ENCODE peak calls at places on chromosome 2, in four cellular contexts. One of them, this sample, is unnamed.

GRCh38 chr2:403682-404081 is 115.8 kb upstream of the ALKAL2 start:
- DNase-seq in Peyer's patch: no peak
- DNase-seq in heart left ventricle: no peak
- DNase-seq in sigmoid colon: no peak
- DNase-seq in this sample: no peak

GRCh38 chr2:219616550-219616949 is 10.9 kb upstream of the SLC4A3 start:
- DNase-seq in heart left ventricle: peak; percentile 70
- DNase-seq in Peyer's patch: no peak
- DNase-seq in sigmoid colon: no peak
- DNase-seq in this sample: no peak

GRCh38 chr2:201734111-201734510 is 35.7 kb upstream of the MPP4 start:
- DNase-seq in sigmoid colon: no peak
- DNase-seq in heart left ventricle: no peak
- DNase-seq in Peyer's patch: no peak
- DNase-seq in this sample: no peak

GRCh38 chr2:37737507-37737906 is 66.1 kb upstream of the CDC42EP3 start:
- DNase-seq in Peyer's patch: no peak
- DNase-seq in sigmoid colon: no peak
- DNase-seq in heart left ventricle: no peak
- DNase-seq in this sample: no peak

GRCh38 chr2:26961603-26962184 is 8.7 kb upstream of the MAPRE3 start:
- DNase-seq in Peyer's patch: peak; percentile 87
- DNase-seq in heart left ventricle: peak; percentile 70
- DNase-seq in sigmoid colon: peak; percentile 88
- DNase-seq in this sample: peak; percentile 64

GRCh38 chr2:169822785-169823392 is 1.8 kb downstream of the METTL5 start:
- DNase-seq in heart left ventricle: no peak
- DNase-seq in sigmoid colon: no peak
- DNase-seq in Peyer's patch: no peak
- DNase-seq in this sample: no peak

GRCh38 chr2:85797959-85798358 is 44.2 kb downstream of the ATOH8 start:
- DNase-seq in Peyer's patch: no peak
- DNase-seq in sigmoid colon: peak; percentile 66
- DNase-seq in heart left ventricle: peak; percentile 46
- DNase-seq in this sample: no peak

GRCh38 chr2:172283476-172283875 is 143.9 kb upstream of the ITGA6 start:
- DNase-seq in Peyer's patch: no peak
- DNase-seq in heart left ventricle: no peak
- DNase-seq in sigmoid colon: no peak
- DNase-seq in this sample: no peak

GRCh38 chr2:54955358-54955673 is 94.9 kb downstream of the RTN4 start:
- DNase-seq in sigmoid colon: no peak
- DNase-seq in heart left ventricle: no peak
- DNase-seq in Peyer's patch: no peak
- DNase-seq in this sample: no peak

GRCh38 chr2:241649414-241649813 is 11.9 kb downstream of the ATG4B start:
- DNase-seq in Peyer's patch: no peak
- DNase-seq in sigmoid colon: no peak
- DNase-seq in heart left ventricle: no peak
- DNase-seq in this sample: no peak

GRCh38 chr2:17317439-17317976 is 200.7 kb downstream of the RAD51AP2 start:
- DNase-seq in sigmoid colon: no peak
- DNase-seq in Peyer's patch: no peak
- DNase-seq in heart left ventricle: no peak
- DNase-seq in this sample: no peak

GRCh38 chr2:127653421-127654083 is 7.6 kb downstream of the GPR17 start:
- DNase-seq in Peyer's patch: peak; percentile 43
- DNase-seq in sigmoid colon: peak; percentile 73
- DNase-seq in heart left ventricle: no peak
- DNase-seq in this sample: no peak

GRCh38 chr2:36489296-36489695 is 108.7 kb downstream of the FEZ2 start:
- DNase-seq in Peyer's patch: no peak
- DNase-seq in sigmoid colon: no peak
- DNase-seq in heart left ventricle: no peak
- DNase-seq in this sample: no peak

GRCh38 chr2:96084006-96084857 is 32.1 kb downstream of the ADRA2B start:
- DNase-seq in sigmoid colon: no peak
- DNase-seq in heart left ventricle: no peak
- DNase-seq in Peyer's patch: peak; percentile 32
- DNase-seq in this sample: no peak

GRCh38 chr2:83894976-83895375 is 564.1 kb downstream of the SUCLG1 start:
- DNase-seq in Peyer's patch: no peak
- DNase-seq in sigmoid colon: no peak
- DNase-seq in heart left ventricle: no peak
- DNase-seq in this sample: no peak

GRCh38 chr2:236012155-236012554 is 156.0 kb downstream of the GBX2 start:
- DNase-seq in Peyer's patch: no peak
- DNase-seq in sigmoid colon: no peak
- DNase-seq in heart left ventricle: no peak
- DNase-seq in this sample: no peak

GRCh38 chr2:214699236-214699635 is 110.2 kb downstream of the BARD1 start:
- DNase-seq in sigmoid colon: no peak
- DNase-seq in heart left ventricle: no peak
- DNase-seq in Peyer's patch: no peak
- DNase-seq in this sample: no peak

GRCh38 chr2:152386266-152386665 is 51.3 kb downstream of the FMNL2 start:
- DNase-seq in heart left ventricle: no peak
- DNase-seq in Peyer's patch: no peak
- DNase-seq in sigmoid colon: no peak
- DNase-seq in this sample: no peak

GRCh38 chr2:179274749-179275148 is 10.1 kb upstream of the SESTD1 start:
- DNase-seq in heart left ventricle: no peak
- DNase-seq in sigmoid colon: no peak
- DNase-seq in Peyer's patch: no peak
- DNase-seq in this sample: no peak

GRCh38 chr2:65355190-65355831 is 77.1 kb downstream of the SPRED2 start:
- DNase-seq in sigmoid colon: no peak
- DNase-seq in Peyer's patch: no peak
- DNase-seq in heart left ventricle: no peak
- DNase-seq in this sample: no peak

GRCh38 chr2:62306751-62307468 is 111.0 kb downstream of the B3GNT2 start:
- DNase-seq in Peyer's patch: no peak
- DNase-seq in heart left ventricle: no peak
- DNase-seq in sigmoid colon: no peak
- DNase-seq in this sample: no peak

GRCh38 chr2:234983011-234983726 is 31.4 kb downstream of the SH3BP4 start:
- DNase-seq in heart left ventricle: no peak
- DNase-seq in sigmoid colon: no peak
- DNase-seq in Peyer's patch: peak; percentile 65
- DNase-seq in this sample: no peak

GRCh38 chr2:230636684-230637271 is 75.9 kb upstream of the CAB39 start:
- DNase-seq in heart left ventricle: no peak
- DNase-seq in Peyer's patch: no peak
- DNase-seq in sigmoid colon: no peak
- DNase-seq in this sample: no peak

GRCh38 chr2:65553504-65554074 is 121.2 kb upstream of the SPRED2 start:
- DNase-seq in Peyer's patch: no peak
- DNase-seq in sigmoid colon: no peak
- DNase-seq in heart left ventricle: no peak
- DNase-seq in this sample: no peak

DNA sequence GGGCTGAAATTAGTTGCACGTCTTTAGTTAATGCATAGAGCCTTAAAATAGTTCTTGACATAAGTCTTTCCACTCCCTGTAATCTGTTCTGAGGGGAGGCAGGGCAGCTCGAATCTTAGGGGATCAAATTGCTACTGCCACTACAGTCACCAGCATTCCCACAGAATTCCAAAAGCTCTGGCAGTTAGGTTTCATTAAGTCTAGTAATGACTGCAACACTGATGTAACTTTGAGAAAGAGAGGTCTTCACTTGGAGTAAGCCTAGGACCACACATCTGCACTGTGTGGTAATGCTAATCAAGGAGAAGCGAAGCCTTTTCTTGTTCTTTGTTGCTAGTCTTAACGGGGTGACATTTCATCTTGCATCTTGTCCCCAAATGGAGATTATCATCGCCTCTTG is 19.3 kb upstream of the NCK2 start:
- DNase-seq in Peyer's patch: no peak
- DNase-seq in sigmoid colon: no peak
- DNase-seq in heart left ventricle: no peak
- DNase-seq in this sample: no peak
- TF ChIP-seq POLR2A in Peyer's patch: no peak
- TF ChIP-seq POLR2A in sigmoid colon: no peak
- TF ChIP-seq POLR2A in heart left ventricle: no peak
- TF ChIP-seq POLR2A in this sample: no peak

GRCh38 chr2:98300475-98300874 is 45.8 kb upstream of the CNGA3 start:
- DNase-seq in heart left ventricle: no peak
- DNase-seq in sigmoid colon: no peak
- DNase-seq in Peyer's patch: no peak
- DNase-seq in this sample: no peak
- TF ChIP-seq POLR2A in heart left ventricle: no peak
- TF ChIP-seq POLR2A in sigmoid colon: no peak
- TF ChIP-seq POLR2A in Peyer's patch: no peak
- TF ChIP-seq POLR2A in this sample: no peak

GRCh38 chr2:43219383-43220228 is 6.8 kb downstream of the ZFP36L2 start:
- DNase-seq in sigmoid colon: peak; percentile 95
- DNase-seq in heart left ventricle: peak; percentile 91
- DNase-seq in Peyer's patch: peak; percentile 96
- DNase-seq in this sample: peak; percentile 93
- TF ChIP-seq POLR2A in sigmoid colon: peak; percentile 68
- TF ChIP-seq POLR2A in heart left ventricle: peak; percentile 43
- TF ChIP-seq POLR2A in Peyer's patch: peak; percentile 73
- TF ChIP-seq POLR2A in this sample: peak; percentile 48

GRCh38 chr2:200023570-200023969 is 68.2 kb downstream of the MAIP1 start:
- DNase-seq in sigmoid colon: no peak
- DNase-seq in heart left ventricle: no peak
- DNase-seq in Peyer's patch: no peak
- DNase-seq in this sample: no peak
- TF ChIP-seq POLR2A in sigmoid colon: no peak
- TF ChIP-seq POLR2A in heart left ventricle: no peak
- TF ChIP-seq POLR2A in Peyer's patch: no peak
- TF ChIP-seq POLR2A in this sample: no peak

GRCh38 chr2:58046585-58047372 is at the start of gene VRK2:
- DNase-seq in heart left ventricle: peak; percentile 86
- DNase-seq in Peyer's patch: peak; percentile 90
- DNase-seq in sigmoid colon: peak; percentile 93
- DNase-seq in this sample: no peak
- TF ChIP-seq POLR2A in heart left ventricle: peak; percentile 76
- TF ChIP-seq POLR2A in Peyer's patch: peak; percentile 71
- TF ChIP-seq POLR2A in sigmoid colon: peak; percentile 42
- TF ChIP-seq POLR2A in this sample: no peak

DNA sequence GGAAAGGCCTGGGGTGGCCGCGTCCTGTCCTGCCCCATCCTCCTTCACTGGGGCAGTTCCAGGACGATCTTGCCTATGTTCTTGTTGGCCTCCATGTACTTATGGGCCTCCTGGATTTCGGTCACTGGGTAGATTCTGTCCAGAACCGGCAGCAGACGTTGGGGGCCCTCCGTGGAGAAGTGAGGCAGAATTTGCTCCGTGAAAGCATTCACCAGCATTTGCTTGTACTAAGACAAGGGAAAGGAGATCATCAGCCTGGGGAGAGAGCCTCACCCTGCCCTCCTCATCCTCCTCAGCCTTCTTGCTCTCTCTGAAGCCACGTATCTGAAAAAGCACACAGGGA is 1.4 kb upstream of the SF3B6 start:
- DNase-seq in heart left ventricle: no peak
- DNase-seq in Peyer's patch: no peak
- DNase-seq in sigmoid colon: no peak
- DNase-seq in this sample: no peak
- TF ChIP-seq POLR2A in heart left ventricle: no peak
- TF ChIP-seq POLR2A in Peyer's patch: no peak
- TF ChIP-seq POLR2A in sigmoid colon: no peak
- TF ChIP-seq POLR2A in this sample: no peak

DNA sequence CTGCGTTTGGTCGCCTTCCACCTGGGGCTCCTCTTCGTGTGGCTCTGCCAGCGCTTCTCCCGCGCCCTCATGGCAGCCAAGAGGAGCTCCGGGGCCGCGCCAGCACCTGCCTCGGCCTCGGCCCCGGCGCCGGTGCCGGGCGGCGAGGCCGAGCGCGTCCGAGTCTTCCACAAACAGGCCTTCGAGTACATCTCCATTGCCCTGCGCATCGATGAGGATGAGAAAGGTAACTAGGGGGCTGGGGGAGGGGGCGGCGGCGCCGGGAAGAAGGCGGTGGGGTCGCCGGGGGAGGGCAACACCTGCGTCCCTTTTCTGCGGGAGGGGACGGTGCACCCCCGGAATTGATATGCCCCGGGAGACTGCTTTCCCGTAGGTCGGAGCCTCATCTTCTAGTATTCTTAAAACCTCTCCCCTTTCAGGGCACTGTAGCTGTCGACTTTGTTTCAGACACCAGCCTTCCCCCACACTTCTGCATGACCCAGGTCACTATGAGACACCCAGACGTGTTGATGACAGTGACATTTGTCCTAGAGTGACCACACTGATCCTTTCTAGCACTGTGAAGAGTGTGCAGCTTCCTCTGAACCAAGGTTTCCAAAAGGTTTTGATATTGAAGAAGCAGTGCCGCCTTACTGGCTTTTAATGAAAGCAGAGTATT is 794 bp downstream of the SPAST start:
- DNase-seq in heart left ventricle: peak; percentile 10
- DNase-seq in Peyer's patch: no peak
- DNase-seq in sigmoid colon: peak; percentile 67
- DNase-seq in this sample: no peak
- TF ChIP-seq POLR2A in heart left ventricle: no peak
- TF ChIP-seq POLR2A in Peyer's patch: peak; percentile 51
- TF ChIP-seq POLR2A in sigmoid colon: no peak
- TF ChIP-seq POLR2A in this sample: peak; percentile 36

DNA sequence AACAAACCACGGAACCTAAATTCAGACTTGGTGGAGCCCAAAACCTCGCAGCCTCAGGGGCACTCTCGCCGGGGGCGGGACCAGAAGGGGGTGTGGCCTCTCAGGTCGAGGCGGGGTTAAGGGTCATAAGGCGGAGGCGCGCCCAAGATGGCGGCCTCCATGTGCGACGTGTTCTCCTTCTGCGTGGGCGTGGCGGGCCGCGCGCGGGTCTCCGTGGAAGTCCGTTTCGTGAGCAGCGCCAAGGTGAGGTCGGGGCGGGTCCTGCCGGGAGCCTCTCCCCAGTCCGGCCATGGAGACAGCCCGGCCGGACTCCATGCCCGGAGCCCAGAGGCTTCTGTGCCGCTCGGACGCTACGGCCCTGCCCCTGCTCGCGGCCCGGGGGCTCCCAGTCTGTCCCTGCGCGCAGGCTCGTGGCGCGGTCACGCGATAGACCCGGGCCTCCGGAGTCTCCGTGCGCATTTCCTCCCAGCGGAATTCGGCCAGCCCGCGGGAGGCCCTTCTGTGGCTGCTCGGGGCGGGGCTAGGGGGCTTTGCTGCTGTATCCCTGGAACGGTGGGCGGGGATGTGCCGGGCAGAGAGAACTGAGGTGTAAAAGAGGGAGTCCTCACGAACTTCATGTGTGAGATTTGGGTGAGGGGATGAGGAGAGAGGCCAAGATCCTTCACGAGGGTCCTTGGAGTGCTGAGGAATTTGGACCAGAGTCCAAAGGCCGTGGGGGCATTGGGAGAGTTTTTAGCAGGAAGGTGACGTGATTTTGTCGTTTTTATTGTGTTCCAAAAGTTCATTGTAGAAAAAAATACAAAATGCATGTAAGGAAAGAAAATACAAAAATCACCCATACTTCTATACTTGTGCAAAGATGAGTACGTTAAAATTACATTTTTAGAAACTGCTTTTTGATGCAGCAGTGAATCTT is at the start of gene SMYD5:
- DNase-seq in Peyer's patch: peak; percentile 86
- DNase-seq in sigmoid colon: peak; percentile 91
- DNase-seq in heart left ventricle: peak; percentile 86
- DNase-seq in this sample: peak; percentile 77
- TF ChIP-seq POLR2A in Peyer's patch: peak; percentile 22
- TF ChIP-seq POLR2A in sigmoid colon: no peak
- TF ChIP-seq POLR2A in heart left ventricle: peak; percentile 33
- TF ChIP-seq POLR2A in this sample: peak; percentile 13

GRCh38 chr2:102285368-102285767 is 26.0 kb upstream of the IL1RL1 start:
- DNase-seq in Peyer's patch: no peak
- DNase-seq in sigmoid colon: no peak
- DNase-seq in heart left ventricle: no peak
- DNase-seq in this sample: no peak
- TF ChIP-seq POLR2A in Peyer's patch: no peak
- TF ChIP-seq POLR2A in sigmoid colon: no peak
- TF ChIP-seq POLR2A in heart left ventricle: no peak
- TF ChIP-seq POLR2A in this sample: no peak